ENCODE peak calls at places on chromosomes 16 and 17, in four cellular contexts. C is foreskin keratinocyte, J is ACHN, Y is G401. E is an unnamed sample.
A peak's percentile ranks its signal among the peaks of the same experiment; 100 is the strongest.

GRCh38 chr17:19713901-19714361 is 2.5 kb downstream of the SLC47A2 start:
- DNase-seq in C (no peak), Y (no peak), J (no peak), E (no peak)

GRCh38 chr16:53893731-53894435 is 189.9 kb downstream of the FTO start:
- DNase-seq in C (peak; percentile 71), Y (no peak), J (peak; percentile 32), E (no peak)

GRCh38 chr17:49635121-49635520 is 42.8 kb downstream of the SPOP start:
- DNase-seq in J (no peak), Y (no peak), C (no peak), E (no peak)

GRCh38 chr16:82629441-82630027 is 2.8 kb downstream of the CDH13 start:
- DNase-seq in C (peak; percentile 91), J (peak; percentile 66), Y (no peak), E (peak; percentile 44)

GRCh38 chr16:4315185-4316102 is at the start of gene GLIS2:
- DNase-seq in J (peak; percentile 91), C (no peak), Y (peak; percentile 72), E (peak; percentile 67)

GRCh38 chr16:55539049-55539448 is 27.4 kb upstream of the CAPNS2 start:
- DNase-seq in C (no peak), J (no peak), Y (no peak), E (no peak)

GRCh38 chr17:65346166-65346565 is 209.0 kb downstream of the RGS9 start:
- DNase-seq in Y (peak; percentile 4), C (no peak), J (no peak), E (peak; percentile 74)

GRCh38 chr17:20122236-20122879 is 113.2 kb downstream of the SPECC1 start:
- DNase-seq in C (no peak), J (no peak), Y (peak; percentile 55), E (no peak)

GRCh38 chr17:40501499-40501911 is at the start of gene TNS4:
- DNase-seq in Y (no peak), J (no peak), C (peak; percentile 87), E (peak; percentile 67)

GRCh38 chr17:59428896-59429460 is 97.5 kb downstream of the YPEL2 start:
- DNase-seq in C (no peak), J (no peak), Y (no peak), E (no peak)

GRCh38 chr17:1329745-1330343 is 50.4 kb downstream of the TRARG1 start:
- DNase-seq in Y (no peak), J (no peak), C (no peak), E (no peak)

GRCh38 chr17:50308666-50309065 is 34.4 kb downstream of the TMEM92 start:
- DNase-seq in J (no peak), C (peak; percentile 19), Y (no peak), E (no peak)

GRCh38 chr16:57574646-57575467 is 32.4 kb downstream of the ADGRG5 start:
- DNase-seq in Y (no peak), J (no peak), C (no peak), E (no peak)

GRCh38 chr17:77456951-77457548 is 316.3 kb downstream of the SEC14L1 start:
- DNase-seq in C (no peak), Y (no peak), J (no peak), E (no peak)

GRCh38 chr16:87880117-87880696 is 10.9 kb upstream of the SLC7A5 start:
- DNase-seq in Y (no peak), C (no peak), J (no peak), E (no peak)

GRCh38 chr17:38720941-38721340 is 9.2 kb upstream of the CISD3 start:
- DNase-seq in J (no peak), Y (no peak), C (no peak), E (no peak)

GRCh38 chr16:89921699-89922476 is 1.3 kb upstream of the TUBB3 start:
- DNase-seq in Y (peak; percentile 36), C (peak; percentile 84), J (peak; percentile 95), E (peak; percentile 47)